ENCODE peak calls at places on chromosomes 6 and 20, in six cellular contexts. One of them, this sample, is unnamed.

GRCh38 chr20:63128367-63128766 is 87.6 kb downstream of the YTHDF1 start:
- DNase-seq in IMR-90: no peak
- DNase-seq in COR-L47: no peak
- DNase-seq in stimulated activated CD4-positive, alpha-beta T cell treated with anti-CD3 and anti-CD28 coated beads, Interleukin-15, amount 100 ng/mL, for 48 hours: no peak
- DNase-seq in naive thymus-derived CD8-positive, alpha-beta T cell: no peak
- DNase-seq in activated T-helper 1 cell treated with anti-CD3 and anti-CD28 coated beads, Interleukin-2, amount 50 U/mL, for 16 hours: no peak
- DNase-seq in this sample: no peak

GRCh38 chr6:31827286-31828079 is at the start of gene HSPA1B:
- DNase-seq in IMR-90: peak; percentile 100
- DNase-seq in COR-L47: peak; percentile 100
- DNase-seq in stimulated activated CD4-positive, alpha-beta T cell treated with anti-CD3 and anti-CD28 coated beads, Interleukin-15, amount 100 ng/mL, for 48 hours: peak; percentile 89
- DNase-seq in naive thymus-derived CD8-positive, alpha-beta T cell: peak; percentile 67
- DNase-seq in activated T-helper 1 cell treated with anti-CD3 and anti-CD28 coated beads, Interleukin-2, amount 50 U/mL, for 16 hours: peak; percentile 76
- DNase-seq in this sample: peak; percentile 84

GRCh38 chr6:16179970-16180431 is 51.1 kb downstream of the MYLIP start:
- DNase-seq in IMR-90: no peak
- DNase-seq in COR-L47: no peak
- DNase-seq in stimulated activated CD4-positive, alpha-beta T cell treated with anti-CD3 and anti-CD28 coated beads, Interleukin-15, amount 100 ng/mL, for 48 hours: no peak
- DNase-seq in naive thymus-derived CD8-positive, alpha-beta T cell: peak; percentile 74
- DNase-seq in activated T-helper 1 cell treated with anti-CD3 and anti-CD28 coated beads, Interleukin-2, amount 50 U/mL, for 16 hours: no peak
- DNase-seq in this sample: no peak

GRCh38 chr6:6932968-6933367 is 174.8 kb upstream of the RREB1 start:
- DNase-seq in IMR-90: no peak
- DNase-seq in COR-L47: no peak
- DNase-seq in stimulated activated CD4-positive, alpha-beta T cell treated with anti-CD3 and anti-CD28 coated beads, Interleukin-15, amount 100 ng/mL, for 48 hours: no peak
- DNase-seq in naive thymus-derived CD8-positive, alpha-beta T cell: no peak
- DNase-seq in activated T-helper 1 cell treated with anti-CD3 and anti-CD28 coated beads, Interleukin-2, amount 50 U/mL, for 16 hours: no peak
- DNase-seq in this sample: no peak

GRCh38 chr20:62122659-62123449 is 579 bp downstream of the LSM14B start:
- DNase-seq in IMR-90: no peak
- DNase-seq in COR-L47: peak; percentile 79
- DNase-seq in stimulated activated CD4-positive, alpha-beta T cell treated with anti-CD3 and anti-CD28 coated beads, Interleukin-15, amount 100 ng/mL, for 48 hours: no peak
- DNase-seq in naive thymus-derived CD8-positive, alpha-beta T cell: peak; percentile 49
- DNase-seq in activated T-helper 1 cell treated with anti-CD3 and anti-CD28 coated beads, Interleukin-2, amount 50 U/mL, for 16 hours: no peak
- DNase-seq in this sample: peak; percentile 58

GRCh38 chr20:9066196-9066595 is 2.7 kb upstream of the PLCB4 start:
- DNase-seq in IMR-90: no peak
- DNase-seq in COR-L47: no peak
- DNase-seq in stimulated activated CD4-positive, alpha-beta T cell treated with anti-CD3 and anti-CD28 coated beads, Interleukin-15, amount 100 ng/mL, for 48 hours: no peak
- DNase-seq in naive thymus-derived CD8-positive, alpha-beta T cell: no peak
- DNase-seq in activated T-helper 1 cell treated with anti-CD3 and anti-CD28 coated beads, Interleukin-2, amount 50 U/mL, for 16 hours: no peak
- DNase-seq in this sample: no peak

GRCh38 chr6:44285552-44286284 is 15.5 kb downstream of the TMEM151B start:
- DNase-seq in IMR-90: peak; percentile 35
- DNase-seq in COR-L47: no peak
- DNase-seq in stimulated activated CD4-positive, alpha-beta T cell treated with anti-CD3 and anti-CD28 coated beads, Interleukin-15, amount 100 ng/mL, for 48 hours: no peak
- DNase-seq in naive thymus-derived CD8-positive, alpha-beta T cell: no peak
- DNase-seq in activated T-helper 1 cell treated with anti-CD3 and anti-CD28 coated beads, Interleukin-2, amount 50 U/mL, for 16 hours: no peak
- DNase-seq in this sample: no peak

GRCh38 chr6:131819507-131820228 is 11.8 kb downstream of the ENPP1 start:
- DNase-seq in IMR-90: peak; percentile 94
- DNase-seq in COR-L47: no peak
- DNase-seq in stimulated activated CD4-positive, alpha-beta T cell treated with anti-CD3 and anti-CD28 coated beads, Interleukin-15, amount 100 ng/mL, for 48 hours: no peak
- DNase-seq in naive thymus-derived CD8-positive, alpha-beta T cell: no peak
- DNase-seq in activated T-helper 1 cell treated with anti-CD3 and anti-CD28 coated beads, Interleukin-2, amount 50 U/mL, for 16 hours: no peak
- DNase-seq in this sample: no peak

GRCh38 chr20:22698443-22698842 is 114.1 kb upstream of the FOXA2 start:
- DNase-seq in IMR-90: no peak
- DNase-seq in COR-L47: no peak
- DNase-seq in stimulated activated CD4-positive, alpha-beta T cell treated with anti-CD3 and anti-CD28 coated beads, Interleukin-15, amount 100 ng/mL, for 48 hours: no peak
- DNase-seq in naive thymus-derived CD8-positive, alpha-beta T cell: no peak
- DNase-seq in activated T-helper 1 cell treated with anti-CD3 and anti-CD28 coated beads, Interleukin-2, amount 50 U/mL, for 16 hours: no peak
- DNase-seq in this sample: no peak

GRCh38 chr6:118896339-118897136 is 2.6 kb downstream of the ASF1A start:
- DNase-seq in IMR-90: peak; percentile 69
- DNase-seq in COR-L47: peak; percentile 4
- DNase-seq in stimulated activated CD4-positive, alpha-beta T cell treated with anti-CD3 and anti-CD28 coated beads, Interleukin-15, amount 100 ng/mL, for 48 hours: no peak
- DNase-seq in naive thymus-derived CD8-positive, alpha-beta T cell: no peak
- DNase-seq in activated T-helper 1 cell treated with anti-CD3 and anti-CD28 coated beads, Interleukin-2, amount 50 U/mL, for 16 hours: no peak
- DNase-seq in this sample: no peak

GRCh38 chr6:30685977-30686907 is at the start of gene PPP1R18:
- DNase-seq in IMR-90: peak; percentile 49
- DNase-seq in COR-L47: peak; percentile 18
- DNase-seq in stimulated activated CD4-positive, alpha-beta T cell treated with anti-CD3 and anti-CD28 coated beads, Interleukin-15, amount 100 ng/mL, for 48 hours: peak; percentile 83
- DNase-seq in naive thymus-derived CD8-positive, alpha-beta T cell: peak; percentile 67
- DNase-seq in activated T-helper 1 cell treated with anti-CD3 and anti-CD28 coated beads, Interleukin-2, amount 50 U/mL, for 16 hours: peak; percentile 71
- DNase-seq in this sample: peak; percentile 74

GRCh38 chr6:24996145-24996836 is 60.5 kb upstream of the RIPOR2 start:
- DNase-seq in IMR-90: no peak
- DNase-seq in COR-L47: peak; percentile 8
- DNase-seq in stimulated activated CD4-positive, alpha-beta T cell treated with anti-CD3 and anti-CD28 coated beads, Interleukin-15, amount 100 ng/mL, for 48 hours: no peak
- DNase-seq in naive thymus-derived CD8-positive, alpha-beta T cell: no peak
- DNase-seq in activated T-helper 1 cell treated with anti-CD3 and anti-CD28 coated beads, Interleukin-2, amount 50 U/mL, for 16 hours: no peak
- DNase-seq in this sample: no peak

GRCh38 chr6:3384346-3385143 is 72.3 kb downstream of the SLC22A23 start:
- DNase-seq in IMR-90: no peak
- DNase-seq in COR-L47: no peak
- DNase-seq in stimulated activated CD4-positive, alpha-beta T cell treated with anti-CD3 and anti-CD28 coated beads, Interleukin-15, amount 100 ng/mL, for 48 hours: no peak
- DNase-seq in naive thymus-derived CD8-positive, alpha-beta T cell: no peak
- DNase-seq in activated T-helper 1 cell treated with anti-CD3 and anti-CD28 coated beads, Interleukin-2, amount 50 U/mL, for 16 hours: no peak
- DNase-seq in this sample: no peak

GRCh38 chr6:68087399-68088133 is 547.5 kb upstream of the ADGRB3 start:
- DNase-seq in IMR-90: no peak
- DNase-seq in COR-L47: no peak
- DNase-seq in stimulated activated CD4-positive, alpha-beta T cell treated with anti-CD3 and anti-CD28 coated beads, Interleukin-15, amount 100 ng/mL, for 48 hours: no peak
- DNase-seq in naive thymus-derived CD8-positive, alpha-beta T cell: no peak
- DNase-seq in activated T-helper 1 cell treated with anti-CD3 and anti-CD28 coated beads, Interleukin-2, amount 50 U/mL, for 16 hours: no peak
- DNase-seq in this sample: peak; percentile 20

GRCh38 chr6:82589509-82590206 is 226.0 kb downstream of the TPBG start:
- DNase-seq in IMR-90: peak; percentile 64
- DNase-seq in COR-L47: peak; percentile 32
- DNase-seq in stimulated activated CD4-positive, alpha-beta T cell treated with anti-CD3 and anti-CD28 coated beads, Interleukin-15, amount 100 ng/mL, for 48 hours: no peak
- DNase-seq in naive thymus-derived CD8-positive, alpha-beta T cell: no peak
- DNase-seq in activated T-helper 1 cell treated with anti-CD3 and anti-CD28 coated beads, Interleukin-2, amount 50 U/mL, for 16 hours: no peak
- DNase-seq in this sample: no peak

GRCh38 chr6:105258816-105259215 is 79.0 kb upstream of the POPDC3 start:
- DNase-seq in IMR-90: no peak
- DNase-seq in COR-L47: no peak
- DNase-seq in stimulated activated CD4-positive, alpha-beta T cell treated with anti-CD3 and anti-CD28 coated beads, Interleukin-15, amount 100 ng/mL, for 48 hours: no peak
- DNase-seq in naive thymus-derived CD8-positive, alpha-beta T cell: no peak
- DNase-seq in activated T-helper 1 cell treated with anti-CD3 and anti-CD28 coated beads, Interleukin-2, amount 50 U/mL, for 16 hours: no peak
- DNase-seq in this sample: no peak

This sample was measured in naive B cell.